ENCODE peak calls at places on chromosomes 16 and 17, in six cellular contexts. Q is psoas muscle, T is hepatocyte, Z is heart right ventricle, P is AG04450, X is colonic mucosa. R is an unnamed sample.

GRCh38 chr17:50133028-50133768 is 3.2 kb upstream of the SAMD14 start:
- DNase-seq in Q (peak), P (no peak), T (peak), X (no peak), Z (peak), R (no peak)

GRCh38 chr16:9185396-9185795 is 94.0 kb downstream of the HAPSTR1 start:
- DNase-seq in Q (no peak), Z (no peak), P (no peak), T (no peak), X (no peak), R (no peak)

GRCh38 chr16:46883353-46883689 is 841 bp upstream of the GPT2 start:
- DNase-seq in P (no peak), T (peak), X (peak), Z (no peak), Q (no peak), R (no peak)

GRCh38 chr17:74491645-74492044 is 25.2 kb downstream of the CD300A start:
- DNase-seq in T (no peak), Q (no peak), Z (no peak), P (no peak), X (no peak), R (no peak)

GRCh38 chr17:49898547-49899490 is 51.0 kb upstream of the TAC4 start:
- DNase-seq in P (no peak), Q (no peak), Z (no peak), X (no peak), T (peak), R (peak)

GRCh38 chr17:34633351-34633750 is 54.0 kb downstream of the TMEM132E start:
- DNase-seq in Z (no peak), Q (no peak), T (peak), P (no peak), X (no peak), R (no peak)

GRCh38 chr16:23327836-23328235 is 25.7 kb downstream of the SCNN1B start:
- DNase-seq in T (no peak), P (no peak), Z (no peak), X (no peak), Q (no peak), R (no peak)

GRCh38 chr17:8922451-8922850 is 43.1 kb downstream of the PIK3R5 start:
- DNase-seq in P (peak), Z (no peak), Q (no peak), X (no peak), T (peak), R (no peak)

GRCh38 chr16:671353-672131 is 3.6 kb downstream of the RHOT2 start:
- DNase-seq in X (no peak), Z (no peak), T (no peak), P (no peak), Q (no peak), R (no peak)

GRCh38 chr16:22721497-22722100 is 92.4 kb upstream of the HS3ST2 start:
- DNase-seq in X (no peak), Z (peak), Q (no peak), T (no peak), P (no peak), R (no peak)

GRCh38 chr16:20225334-20225733 is 102.0 kb downstream of the GP2 start:
- DNase-seq in Z (no peak), T (no peak), Q (no peak), X (no peak), P (no peak), R (no peak)

GRCh38 chr17:77189148-77189547 is 48.4 kb downstream of the SEC14L1 start:
- DNase-seq in Z (no peak), Q (no peak), P (no peak), T (no peak), X (no peak), R (no peak)

GRCh38 chr17:76727745-76728456 is 1.3 kb downstream of the METTL23 start:
- DNase-seq in T (no peak), Q (no peak), Z (no peak), P (no peak), X (no peak), R (no peak)

GRCh38 chr17:57178839-57179238 is 77.5 kb upstream of the MSI2 start:
- DNase-seq in X (no peak), Q (no peak), T (no peak), Z (no peak), P (no peak), R (no peak)

GRCh38 chr17:57170866-57171265 is 85.5 kb upstream of the MSI2 start:
- DNase-seq in P (no peak), X (no peak), Q (no peak), Z (no peak), T (no peak), R (no peak)

GRCh38 chr17:57174591-57174990 is 81.7 kb upstream of the MSI2 start:
- DNase-seq in Q (no peak), P (no peak), X (no peak), T (no peak), Z (no peak), R (no peak)
- H3K4me3 ChIP-seq in Q (no peak), P (no peak), X (no peak), T (no peak), Z (no peak), R (no peak)

GRCh38 chr17:64061157-64061898 is 40.9 kb upstream of the ICAM2 start:
- DNase-seq in Z (no peak), P (no peak), T (no peak), Q (no peak), X (no peak), R (no peak)
- H3K27ac ChIP-seq in Z (peak), P (no peak), T (no peak), Q (no peak), X (no peak), R (no peak)

GRCh38 chr17:82678265-82678891 is 20.1 kb downstream of the RAB40B start:
- DNase-seq in P (no peak), T (no peak), Z (no peak), X (no peak), Q (peak), R (no peak)
- H3K4me3 ChIP-seq in P (no peak), T (no peak), Z (no peak), X (no peak), Q (peak), R (no peak)

GRCh38 chr17:59093702-59094231 is 12.9 kb downstream of the TRIM37 start:
- DNase-seq in Q (peak), Z (peak), X (peak), P (peak), T (peak), R (peak)
- H3K27ac ChIP-seq in Q (no peak), Z (no peak), X (peak), P (peak), T (peak), R (no peak)

GRCh38 chr17:55263565-55264272 is 1.0 kb upstream of the HLF start:
- DNase-seq in Q (no peak), Z (no peak), T (no peak), P (no peak), X (no peak), R (no peak)
- H3K4me3 ChIP-seq in Q (peak), Z (peak), T (no peak), P (no peak), X (peak), R (peak)

GRCh38 chr16:24984101-24984500 is 31.1 kb downstream of the ARHGAP17 start:
- DNase-seq in Z (no peak), P (no peak), T (no peak), X (no peak), Q (no peak), R (no peak)
- H3K27ac ChIP-seq in Z (peak), P (no peak), T (no peak), X (no peak), Q (peak), R (no peak)

GRCh38 chr17:80023261-80024205 is 12.1 kb downstream of the TBC1D16 start:
- DNase-seq in X (no peak), P (no peak), Q (no peak), T (peak), Z (no peak), R (peak)
- H3K4me3 ChIP-seq in X (no peak), P (no peak), Q (peak), T (no peak), Z (peak), R (peak)